ENCODE peak calls at places on chromosomes 7 and 10, in nine cellular contexts. H is endothelial cell; B is fibroblast of mammary gland; U is D341Med; D is fibroblast of pulmonary artery; I is skeletal muscle cell; X is RWPE2; Y is uterus; M is activated CD4-positive, alpha-beta T cell treated with anti-CD3 and anti-CD28 coated beads, Interleukin-2, amount 50 U/mL, for 1 hour. V is an unnamed sample.

GRCh38 chr10:16905304-16905703 is 88.1 kb upstream of the RSU1 start:
- DNase-seq in H (no peak), B (peak), U (no peak), D (no peak), I (peak), X (no peak), Y (peak), M (no peak), V (no peak)

GRCh38 chr10:63718006-63718405 is 196.8 kb downstream of the REEP3 start:
- DNase-seq in H (no peak), B (no peak), U (no peak), D (no peak), I (no peak), X (no peak), Y (no peak), M (no peak), V (no peak)

GRCh38 chr7:129066290-129067131 is 11.6 kb upstream of the TNPO3 start:
- DNase-seq in H (no peak), B (peak), U (no peak), D (peak), I (peak), X (no peak), Y (no peak), M (no peak), V (no peak)

GRCh38 chr7:16295558-16295957 is 125.8 kb downstream of the CRPPA start:
- DNase-seq in H (no peak), B (peak), U (no peak), D (no peak), I (no peak), X (no peak), Y (no peak), M (no peak), V (no peak)

GRCh38 chr7:99860281-99861127 is 16.3 kb downstream of the OR2AE1 start:
- DNase-seq in H (no peak), B (peak), U (no peak), D (peak), I (peak), X (peak), Y (no peak), M (no peak), V (no peak)

GRCh38 chr7:36408589-36408988 is 18.9 kb downstream of the ANLN start:
- DNase-seq in H (no peak), B (peak), U (no peak), D (peak), I (no peak), X (no peak), Y (no peak), M (no peak), V (no peak)

GRCh38 chr10:36888925-36889573 is 236.3 kb upstream of the ANKRD30A start:
- DNase-seq in H (peak), B (peak), U (peak), D (peak), I (no peak), X (no peak), Y (no peak), M (peak), V (no peak)

GRCh38 chr10:88687853-88688467 is 18.1 kb upstream of the LIPK start:
- DNase-seq in H (no peak), B (peak), U (peak), D (peak), I (no peak), X (no peak), Y (no peak), M (no peak), V (no peak)

GRCh38 chr10:86673216-86673826 is 5.0 kb downstream of the LDB3 start:
- DNase-seq in H (no peak), B (no peak), U (peak), D (no peak), I (no peak), X (no peak), Y (no peak), M (no peak), V (no peak)

V was measured in retinal pigment epithelial cell.